ENCODE peak calls at places on chromosomes 5 and 9, in eight cellular contexts. S, Y, M, X, I, Z, B and P are unnamed samples.

GRCh38 chr5:14628346-14628745 is 36.2 kb upstream of the OTULIN start:
- DNase-seq in S (no peak), Y (no peak), M (peak), X (no peak), I (no peak), Z (peak), B (peak), P (peak)

GRCh38 chr9:112493738-112494137 is 7.1 kb downstream of the KIAA1958 start:
- DNase-seq in S (no peak), Y (no peak), M (no peak), X (no peak), I (no peak), Z (no peak), B (no peak), P (no peak)

GRCh38 chr9:124045076-124045829 is 33.7 kb downstream of the LHX2 start:
- DNase-seq in S (no peak), Y (no peak), M (no peak), X (no peak), I (peak), Z (peak), B (peak), P (no peak)

GRCh38 chr5:128376577-128376976 is 161.5 kb downstream of the FBN2 start:
- DNase-seq in S (no peak), Y (no peak), M (no peak), X (no peak), I (no peak), Z (no peak), B (no peak), P (no peak)

GRCh38 chr5:81212211-81212687 is 20.9 kb upstream of the CKMT2 start:
- DNase-seq in S (no peak), Y (no peak), M (no peak), X (no peak), I (no peak), Z (no peak), B (peak), P (no peak)

GRCh38 chr5:171580506-171581265 is 161.2 kb downstream of the FGF18 start:
- DNase-seq in S (no peak), Y (no peak), M (no peak), X (no peak), I (no peak), Z (no peak), B (no peak), P (no peak)

GRCh38 chr5:14112998-14113652 is 30.0 kb upstream of the TRIO start:
- DNase-seq in S (no peak), Y (no peak), M (peak), X (no peak), I (no peak), Z (no peak), B (no peak), P (no peak)

GRCh38 chr5:159971931-159972461 is 36.9 kb upstream of the TTC1 start:
- DNase-seq in S (no peak), Y (no peak), M (no peak), X (peak), I (peak), Z (peak), B (no peak), P (no peak)

GRCh38 chr5:96338624-96339023 is 94.4 kb downstream of the PCSK1 start:
- DNase-seq in S (no peak), Y (no peak), M (no peak), X (no peak), I (no peak), Z (peak), B (no peak), P (no peak)

GRCh38 chr5:161535762-161536161 is 10.8 kb downstream of the GABRB2 start:
- DNase-seq in S (no peak), Y (no peak), M (no peak), X (no peak), I (no peak), Z (no peak), B (no peak), P (no peak)

GRCh38 chr5:60026174-60026573 is 132.6 kb upstream of the PDE4D start:
- DNase-seq in S (no peak), Y (no peak), M (peak), X (no peak), I (no peak), Z (no peak), B (no peak), P (no peak)

GRCh38 chr9:135613946-135614805 is 25.2 kb downstream of the GLT6D1 start:
- DNase-seq in S (no peak), Y (no peak), M (no peak), X (no peak), I (no peak), Z (no peak), B (no peak), P (no peak)

GRCh38 chr9:94900222-94901018 is 173.9 kb downstream of the AOPEP start:
- DNase-seq in S (no peak), Y (no peak), M (peak), X (no peak), I (no peak), Z (no peak), B (no peak), P (peak)

GRCh38 chr5:57259704-57260103 is 85.8 kb downstream of the GPBP1 start:
- DNase-seq in S (no peak), Y (no peak), M (no peak), X (no peak), I (no peak), Z (no peak), B (no peak), P (no peak)

GRCh38 chr5:10452768-10453331 is 11.2 kb downstream of the ROPN1L start:
- DNase-seq in S (no peak), Y (peak), M (peak), X (no peak), I (peak), Z (no peak), B (no peak), P (peak)